ENCODE peak calls at places on chromosomes 13 and 19, in six cellular contexts. R is transverse colon, X is HCT116, T is NB4, L is lower leg skin, Y is esophagus squamous epithelium. M is an unnamed sample.

GRCh38 chr19:38047641-38048040 is 140.6 kb downstream of the SIPA1L3 start:
- DNase-seq in R (no peak), X (no peak), T (no peak), L (no peak), Y (no peak), M (no peak)

GRCh38 chr13:80555796-80556195 is 214.9 kb upstream of the SPRY2 start:
- DNase-seq in R (no peak), X (no peak), T (no peak), L (no peak), Y (no peak), M (no peak)

GRCh38 chr19:46604781-46605355 is 3.7 kb downstream of the CALM3 start:
- DNase-seq in R (no peak), X (no peak), T (peak), L (peak), Y (no peak), M (no peak)

GRCh38 chr13:112079696-112080095 is 12.7 kb downstream of the SOX1 start:
- DNase-seq in R (no peak), X (no peak), T (peak), L (no peak), Y (no peak), M (no peak)

GRCh38 chr19:10977773-10978155 is 16.9 kb downstream of the SMARCA4 start:
- DNase-seq in R (no peak), X (no peak), T (no peak), L (no peak), Y (no peak), M (no peak)

GRCh38 chr13:112333756-112334543 is 42.2 kb upstream of the SPACA7 start:
- DNase-seq in R (no peak), X (peak), T (peak), L (no peak), Y (no peak), M (no peak)

GRCh38 chr13:27273658-27274425 is 3.2 kb downstream of the RASL11A start:
- DNase-seq in R (no peak), X (no peak), T (no peak), L (no peak), Y (no peak), M (no peak)

GRCh38 chr13:96967248-96967745 is 27.0 kb downstream of the OXGR1 start:
- DNase-seq in R (no peak), X (peak), T (no peak), L (no peak), Y (no peak), M (peak)

GRCh38 chr13:111939285-111940278 is 127.4 kb upstream of the SOX1 start:
- DNase-seq in R (no peak), X (no peak), T (no peak), L (peak), Y (no peak), M (no peak)

GRCh38 chr19:55178781-55179569 is 1.1 kb downstream of the SYT5 start:
- DNase-seq in R (peak), X (peak), T (peak), L (no peak), Y (no peak), M (peak)

GRCh38 chr19:11281336-11282049 is 14.5 kb upstream of the TSPAN16 start:
- DNase-seq in R (no peak), X (no peak), T (no peak), L (no peak), Y (no peak), M (no peak)

GRCh38 chr13:46783504-46783903 is 13.5 kb downstream of the ESD start:
- DNase-seq in R (no peak), X (no peak), T (no peak), L (no peak), Y (no peak), M (no peak)

GRCh38 chr13:102584423-102584822 is 12.4 kb upstream of the TPP2 start:
- DNase-seq in R (no peak), X (no peak), T (peak), L (no peak), Y (no peak), M (no peak)

GRCh38 chr13:113897161-113897560 is 33.3 kb upstream of the GAS6 start:
- DNase-seq in R (no peak), X (no peak), T (no peak), L (no peak), Y (no peak), M (no peak)

GRCh38 chr19:33714149-33714548 is 82.5 kb upstream of the KCTD15 start:
- DNase-seq in R (no peak), X (no peak), T (no peak), L (no peak), Y (no peak), M (no peak)

GRCh38 chr19:6979341-6979740 is 41.9 kb downstream of the MBD3L2B start:
- DNase-seq in R (no peak), X (no peak), T (no peak), L (no peak), Y (no peak), M (no peak)

GRCh38 chr19:33515921-33516320 is 5.7 kb downstream of the PEPD start:
- DNase-seq in R (no peak), X (no peak), T (no peak), L (no peak), Y (no peak), M (no peak)

GRCh38 chr13:102195566-102196462 is 206.0 kb downstream of the FGF14 start:
- DNase-seq in R (no peak), X (no peak), T (no peak), L (no peak), Y (no peak), M (no peak)

GRCh38 chr19:32458500-32459123 is 53.0 kb downstream of the DPY19L3 start:
- DNase-seq in R (no peak), X (no peak), T (no peak), L (no peak), Y (no peak), M (no peak)

GRCh38 chr19:342801-343421 is 1.7 kb downstream of the MIER2 start:
- DNase-seq in R (peak), X (peak), T (peak), L (peak), Y (no peak), M (peak)

GRCh38 chr19:17405250-17406038 is at the start of gene BST2:
- DNase-seq in R (peak), X (no peak), T (peak), L (no peak), Y (no peak), M (peak)

GRCh38 chr13:95248953-95249352 is 52.3 kb downstream of the ABCC4 start:
- DNase-seq in R (no peak), X (no peak), T (no peak), L (peak), Y (no peak), M (no peak)

GRCh38 chr13:111007209-111007608 is 92.3 kb upstream of the ANKRD10 start:
- DNase-seq in R (no peak), X (no peak), T (peak), L (no peak), Y (no peak), M (no peak)

GRCh38 chr13:90867336-90867683 is 480.2 kb upstream of the MIR17HG start:
- DNase-seq in R (peak), X (peak), T (peak), L (peak), Y (peak), M (peak)

DNA sequence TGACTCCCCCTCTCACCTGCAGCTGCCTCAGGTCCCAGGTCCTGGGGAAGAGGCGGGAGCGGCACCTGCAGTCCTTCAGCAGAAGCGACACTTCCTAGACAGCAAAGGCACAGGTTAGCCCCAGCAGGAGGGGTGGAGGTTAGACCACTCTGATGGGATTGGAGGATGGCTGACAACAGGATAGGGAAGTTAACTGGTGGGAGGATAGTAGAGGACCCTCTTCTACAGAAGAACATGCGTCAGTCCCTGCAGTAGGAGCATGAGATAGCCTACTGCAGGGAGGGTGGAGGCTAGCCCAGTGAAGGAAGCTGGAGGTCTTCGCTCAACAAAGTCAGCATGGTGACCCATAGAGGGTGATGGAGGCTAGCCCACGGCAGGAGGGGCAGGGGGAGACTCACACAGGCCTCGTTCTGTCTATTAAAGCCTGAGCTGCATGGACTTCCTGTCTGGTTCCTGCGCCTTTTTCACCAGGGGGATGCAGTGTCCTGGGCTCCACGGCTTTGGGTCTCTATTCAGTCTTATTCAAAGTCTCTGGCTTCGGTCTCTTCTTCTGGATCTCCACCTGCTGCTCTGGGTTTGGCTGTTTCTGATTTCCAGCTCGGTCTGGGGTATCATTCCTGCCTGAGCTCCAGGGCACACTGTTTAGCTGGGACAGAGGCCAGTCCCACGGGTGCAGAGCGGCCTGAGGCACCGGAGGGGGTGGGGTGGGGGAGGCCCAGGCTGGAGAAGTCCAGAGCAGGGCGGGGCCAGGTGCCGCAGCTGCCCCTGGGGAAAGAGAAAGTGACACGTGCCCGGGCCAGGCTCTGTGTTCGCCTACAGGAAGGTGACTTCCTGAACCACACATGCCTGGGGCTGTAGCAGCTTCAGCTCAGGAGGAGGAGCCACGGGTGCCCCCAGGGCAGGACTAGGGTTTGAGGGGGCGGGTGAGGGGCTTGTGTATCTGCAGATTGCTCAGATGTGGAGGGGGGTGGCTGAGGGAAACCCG is 7.3 kb downstream of the IFNL3 start:
- DNase-seq in R (peak), X (peak), T (peak), L (peak), Y (no peak), M (no peak)
- TF ChIP-seq POLR2A in R (no peak), X (no peak), T (no peak), L (no peak), Y (no peak), M (no peak)

GRCh38 chr13:19957320-19958118 is 1.0 kb upstream of the ZMYM2 start:
- DNase-seq in R (peak), X (no peak), T (peak), L (peak), Y (peak), M (peak)
- TF ChIP-seq POLR2A in R (peak), X (no peak), T (no peak), L (no peak), Y (no peak), M (peak)

GRCh38 chr19:40190891-40191835 is at the start of gene MAP3K10:
- DNase-seq in R (peak), X (no peak), T (peak), L (peak), Y (peak), M (peak)

GRCh38 chr19:40192758-40193586 is 1.7 kb downstream of the MAP3K10 start:
- DNase-seq in R (no peak), X (no peak), T (peak), L (no peak), Y (no peak), M (no peak)

GRCh38 chr19:40193587-40193849 is 2.3 kb downstream of the MAP3K10 start:
- DNase-seq in R (no peak), X (no peak), T (no peak), L (no peak), Y (no peak), M (no peak)

GRCh38 chr19:40191836-40192646 is 815 bp downstream of the MAP3K10 start:
- DNase-seq in R (peak), X (no peak), T (peak), L (no peak), Y (no peak), M (peak)
- TF ChIP-seq POLR2A in R (no peak), X (no peak), T (no peak), L (no peak), Y (no peak), M (no peak)

GRCh38 chr13:75537401-75538365 is at the start of gene COMMD6:
- DNase-seq in R (peak), X (peak), T (peak), L (peak), Y (peak), M (peak)
- TF ChIP-seq POLR2A in R (peak), X (peak), T (peak), L (no peak), Y (peak), M (peak)

GRCh38 chr13:75635101-75635620 is 969 bp upstream of the LMO7 start:
- DNase-seq in R (no peak), X (no peak), T (peak), L (no peak), Y (no peak), M (peak)

GRCh38 chr13:75635621-75636338 is at the start of gene LMO7:
- DNase-seq in R (peak), X (no peak), T (peak), L (peak), Y (no peak), M (peak)

GRCh38 chr13:75639426-75639825 is 3.3 kb downstream of the LMO7 start:
- DNase-seq in R (no peak), X (no peak), T (no peak), L (no peak), Y (no peak), M (no peak)

GRCh38 chr13:75637101-75637774 is 1.1 kb downstream of the LMO7 start:
- DNase-seq in R (no peak), X (no peak), T (no peak), L (no peak), Y (no peak), M (no peak)

GRCh38 chr13:75636339-75637095 is 387 bp downstream of the LMO7 start:
- DNase-seq in R (peak), X (no peak), T (no peak), L (no peak), Y (no peak), M (peak)
- TF ChIP-seq POLR2A in R (no peak), X (no peak), T (peak), L (no peak), Y (peak), M (no peak)

GRCh38 chr19:48636859-48637448 is at the start of gene DBP:
- DNase-seq in R (peak), X (no peak), T (no peak), L (peak), Y (peak), M (no peak)

GRCh38 chr19:48638831-48639381 is 1.7 kb upstream of the DBP start:
- DNase-seq in R (peak), X (no peak), T (peak), L (no peak), Y (no peak), M (no peak)

GRCh38 chr19:48637449-48637947 is 319 bp upstream of the DBP start:
- DNase-seq in R (peak), X (peak), T (peak), L (peak), Y (peak), M (peak)

GRCh38 chr19:48639483-48640375 is 2.5 kb upstream of the DBP start:
- DNase-seq in R (no peak), X (no peak), T (peak), L (no peak), Y (no peak), M (no peak)

DNA sequence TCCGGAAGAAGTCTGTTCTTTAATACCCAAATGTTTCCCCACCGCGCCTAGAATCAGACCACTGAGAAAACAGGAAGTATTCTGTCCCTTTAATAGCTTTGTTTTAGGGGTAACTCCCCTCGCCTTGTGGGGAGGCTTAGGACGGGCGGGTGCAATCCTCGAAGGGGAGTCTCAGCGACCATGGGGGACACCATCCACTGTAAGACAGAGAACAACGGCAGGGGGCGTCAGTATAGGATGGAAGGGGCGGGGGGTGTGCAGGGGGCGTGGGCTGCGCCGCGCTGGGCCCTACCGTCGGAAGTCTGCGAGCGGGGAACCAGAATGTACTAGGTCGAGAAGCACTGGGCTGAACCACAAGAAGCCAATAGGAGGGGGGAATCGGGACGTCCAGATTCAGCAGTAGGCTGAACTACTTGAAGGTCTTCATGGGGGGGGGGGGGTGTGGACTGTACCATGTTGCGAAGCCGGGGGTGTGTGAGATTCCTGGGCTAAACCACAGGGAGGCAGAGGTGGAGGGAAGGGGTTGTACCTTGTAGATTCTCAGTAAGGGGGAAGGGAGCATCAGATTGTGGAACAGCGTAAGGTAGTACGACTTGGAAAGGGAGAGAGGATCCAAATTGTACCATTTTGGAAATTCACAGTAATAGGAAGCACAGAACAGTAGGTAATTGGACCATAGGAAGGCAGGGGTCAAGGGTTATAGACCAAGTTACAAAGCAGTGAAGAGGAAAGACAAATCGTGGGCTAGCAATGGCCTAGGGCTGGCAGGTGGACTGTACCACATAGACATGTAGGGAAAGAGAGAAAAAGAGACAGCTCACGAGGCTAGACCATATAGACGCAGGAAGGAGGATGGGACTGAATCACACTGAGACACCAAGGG is 1.0 kb upstream of the DBP start:
- DNase-seq in R (peak), X (peak), T (peak), L (peak), Y (peak), M (peak)
- TF ChIP-seq POLR2A in R (peak), X (peak), T (no peak), L (no peak), Y (peak), M (no peak)